ENCODE peak calls at places on chromosomes 5 and 9, in nine cellular contexts. E, U, C, W, A, V, B, H and G are unnamed samples.

GRCh38 chr5:115816226-115817042 is at the start of gene CDO1:
- DNase-seq in E (peak), U (no peak), C (no peak), W (peak), A (no peak), V (peak), B (peak), H (no peak), G (peak)

GRCh38 chr5:31471916-31472315 is 60.0 kb downstream of the DROSHA start:
- DNase-seq in E (no peak), U (no peak), C (no peak), W (no peak), A (no peak), V (no peak), B (no peak), H (no peak), G (no peak)

GRCh38 chr9:137417161-137418021 is 5.6 kb downstream of the EXD3 start:
- DNase-seq in E (no peak), U (no peak), C (no peak), W (peak), A (no peak), V (no peak), B (peak), H (no peak), G (no peak)

GRCh38 chr9:69805962-69806633 is 14.5 kb upstream of the CFAP95 start:
- DNase-seq in E (no peak), U (no peak), C (no peak), W (no peak), A (no peak), V (no peak), B (peak), H (no peak), G (no peak)

GRCh38 chr9:134696433-134696832 is 54.8 kb downstream of the COL5A1 start:
- DNase-seq in E (no peak), U (no peak), C (no peak), W (no peak), A (no peak), V (no peak), B (peak), H (no peak), G (no peak)

GRCh38 chr5:168047669-168048111 is 243.8 kb upstream of the WWC1 start:
- DNase-seq in E (no peak), U (no peak), C (no peak), W (peak), A (no peak), V (peak), B (peak), H (no peak), G (no peak)

GRCh38 chr9:114035221-114035844 is 42.8 kb downstream of the AMBP start:
- DNase-seq in E (peak), U (no peak), C (no peak), W (no peak), A (no peak), V (no peak), B (no peak), H (no peak), G (no peak)

GRCh38 chr5:169591636-169592035 is 8.1 kb downstream of the SPDL1 start:
- DNase-seq in E (no peak), U (no peak), C (no peak), W (no peak), A (no peak), V (no peak), B (no peak), H (no peak), G (peak)

GRCh38 chr5:15807248-15807647 is 307.3 kb downstream of the FBXL7 start:
- DNase-seq in E (no peak), U (no peak), C (no peak), W (no peak), A (no peak), V (no peak), B (peak), H (no peak), G (peak)

GRCh38 chr5:14148890-14149671 is 5.9 kb downstream of the TRIO start:
- DNase-seq in E (no peak), U (peak), C (no peak), W (no peak), A (no peak), V (no peak), B (no peak), H (no peak), G (no peak)

GRCh38 chr5:138726848-138727247 is 26.4 kb upstream of the CTNNA1 start:
- DNase-seq in E (no peak), U (no peak), C (no peak), W (no peak), A (no peak), V (no peak), B (no peak), H (no peak), G (no peak)

GRCh38 chr9:114033397-114034103 is 44.5 kb downstream of the AMBP start:
- DNase-seq in E (peak), U (no peak), C (peak), W (peak), A (peak), V (peak), B (peak), H (no peak), G (no peak)

GRCh38 chr9:110591526-110591925 is 12.0 kb upstream of the SVEP1 start:
- DNase-seq in E (no peak), U (no peak), C (no peak), W (no peak), A (no peak), V (no peak), B (no peak), H (no peak), G (peak)

GRCh38 chr9:112059145-112059979 is 115.7 kb downstream of the SUSD1 start:
- DNase-seq in E (no peak), U (peak), C (no peak), W (no peak), A (no peak), V (no peak), B (no peak), H (no peak), G (peak)